ENCODE peak calls at places on chromosome 18, in ten cellular contexts. One of them, this sample, is unnamed. For H3K4me1 and H3K36me3, the result is how much of the 10 kb centered on the place peaks cover.

GRCh38 chr18:10564975-10565773 is 39.3 kb downstream of the NAPG start:
- DNase-seq in fibroblast of lung: no peak
- DNase-seq in IMR-90: no peak
- DNase-seq in heart left ventricle: no peak
- DNase-seq in kidney: no peak
- DNase-seq in GM23338: no peak
- DNase-seq in BE2C: no peak
- DNase-seq in ovary: no peak
- DNase-seq in spleen: no peak
- DNase-seq in thyroid gland: no peak
- DNase-seq in this sample: no peak

GRCh38 chr18:616380-616995 is 19.7 kb downstream of the CLUL1 start:
- DNase-seq in thyroid gland: no peak
- DNase-seq in ovary: no peak
- DNase-seq in kidney: no peak
- DNase-seq in fibroblast of lung: peak
- DNase-seq in GM23338: peak
- DNase-seq in heart left ventricle: no peak
- DNase-seq in IMR-90: peak
- DNase-seq in spleen: no peak
- DNase-seq in BE2C: no peak
- DNase-seq in this sample: no peak

GRCh38 chr18:79554321-79554720 is 125.3 kb upstream of the CTDP1 start:
- DNase-seq in IMR-90: no peak
- DNase-seq in GM23338: no peak
- DNase-seq in heart left ventricle: no peak
- DNase-seq in spleen: no peak
- DNase-seq in thyroid gland: no peak
- DNase-seq in fibroblast of lung: no peak
- DNase-seq in BE2C: no peak
- DNase-seq in kidney: no peak
- DNase-seq in ovary: no peak
- DNase-seq in this sample: peak

GRCh38 chr18:36580266-36580665 is 248.5 kb downstream of the TPGS2 start:
- DNase-seq in ovary: peak
- DNase-seq in heart left ventricle: peak
- DNase-seq in thyroid gland: no peak
- DNase-seq in fibroblast of lung: peak
- DNase-seq in spleen: no peak
- DNase-seq in GM23338: peak
- DNase-seq in BE2C: no peak
- DNase-seq in kidney: no peak
- DNase-seq in IMR-90: peak
- DNase-seq in this sample: no peak

GRCh38 chr18:36412778-36413177 is 115.3 kb downstream of the FHOD3 start:
- DNase-seq in IMR-90: no peak
- DNase-seq in fibroblast of lung: no peak
- DNase-seq in GM23338: peak
- DNase-seq in ovary: no peak
- DNase-seq in spleen: no peak
- DNase-seq in heart left ventricle: no peak
- DNase-seq in thyroid gland: peak
- DNase-seq in kidney: no peak
- DNase-seq in BE2C: peak
- DNase-seq in this sample: peak

GRCh38 chr18:35786359-35787042 is 186.0 kb upstream of the RMP24 start:
- DNase-seq in GM23338: no peak
- DNase-seq in thyroid gland: no peak
- DNase-seq in fibroblast of lung: no peak
- DNase-seq in spleen: no peak
- DNase-seq in BE2C: no peak
- DNase-seq in ovary: no peak
- DNase-seq in IMR-90: no peak
- DNase-seq in kidney: no peak
- DNase-seq in heart left ventricle: no peak
- DNase-seq in this sample: no peak

GRCh38 chr18:35749701-35750100 is 168.2 kb downstream of the GALNT1 start:
- DNase-seq in fibroblast of lung: no peak
- DNase-seq in heart left ventricle: no peak
- DNase-seq in ovary: no peak
- DNase-seq in BE2C: no peak
- DNase-seq in spleen: no peak
- DNase-seq in kidney: no peak
- DNase-seq in GM23338: no peak
- DNase-seq in IMR-90: no peak
- DNase-seq in thyroid gland: no peak
- DNase-seq in this sample: no peak

GRCh38 chr18:44507729-44508325 is 172.9 kb upstream of the SETBP1 start:
- DNase-seq in BE2C: no peak
- DNase-seq in GM23338: no peak
- DNase-seq in ovary: no peak
- DNase-seq in thyroid gland: peak
- DNase-seq in kidney: peak
- DNase-seq in IMR-90: no peak
- DNase-seq in heart left ventricle: peak
- DNase-seq in fibroblast of lung: no peak
- DNase-seq in spleen: peak
- DNase-seq in this sample: peak

GRCh38 chr18:3594760-3595241 is 144.8 kb downstream of the TGIF1 start:
- DNase-seq in ovary: peak
- DNase-seq in thyroid gland: peak
- DNase-seq in spleen: no peak
- DNase-seq in heart left ventricle: no peak
- DNase-seq in BE2C: no peak
- DNase-seq in fibroblast of lung: peak
- DNase-seq in GM23338: no peak
- DNase-seq in IMR-90: peak
- DNase-seq in kidney: no peak
- DNase-seq in this sample: peak

GRCh38 chr18:6487027-6487426 is 72.3 kb upstream of the L3MBTL4 start:
- DNase-seq in IMR-90: no peak
- DNase-seq in BE2C: no peak
- DNase-seq in fibroblast of lung: no peak
- DNase-seq in ovary: no peak
- DNase-seq in GM23338: peak
- DNase-seq in heart left ventricle: no peak
- DNase-seq in thyroid gland: no peak
- DNase-seq in kidney: no peak
- DNase-seq in spleen: no peak
- DNase-seq in this sample: no peak

GRCh38 chr18:73664896-73665295 is 482.7 kb downstream of the FBXO15 start:
- DNase-seq in IMR-90: no peak
- DNase-seq in fibroblast of lung: no peak
- DNase-seq in GM23338: no peak
- DNase-seq in heart left ventricle: no peak
- DNase-seq in ovary: no peak
- DNase-seq in kidney: no peak
- DNase-seq in BE2C: no peak
- DNase-seq in spleen: no peak
- DNase-seq in thyroid gland: no peak
- DNase-seq in this sample: no peak

GRCh38 chr18:73662440-73662839 is 485.2 kb downstream of the FBXO15 start:
- DNase-seq in thyroid gland: no peak
- DNase-seq in GM23338: no peak
- DNase-seq in ovary: no peak
- DNase-seq in IMR-90: no peak
- DNase-seq in BE2C: no peak
- DNase-seq in fibroblast of lung: no peak
- DNase-seq in spleen: no peak
- DNase-seq in heart left ventricle: no peak
- DNase-seq in kidney: no peak
- DNase-seq in this sample: no peak

GRCh38 chr18:73663581-73663980 is 484.1 kb downstream of the FBXO15 start:
- DNase-seq in thyroid gland: no peak
- DNase-seq in heart left ventricle: no peak
- DNase-seq in spleen: no peak
- DNase-seq in ovary: no peak
- DNase-seq in fibroblast of lung: no peak
- DNase-seq in IMR-90: no peak
- DNase-seq in kidney: no peak
- DNase-seq in BE2C: no peak
- DNase-seq in GM23338: no peak
- DNase-seq in this sample: no peak

GRCh38 chr18:73660931-73661330 is 486.7 kb downstream of the FBXO15 start:
- DNase-seq in GM23338: no peak
- DNase-seq in heart left ventricle: no peak
- DNase-seq in spleen: no peak
- DNase-seq in thyroid gland: no peak
- DNase-seq in kidney: no peak
- DNase-seq in ovary: no peak
- DNase-seq in fibroblast of lung: no peak
- DNase-seq in IMR-90: no peak
- DNase-seq in BE2C: no peak
- DNase-seq in this sample: no peak

DNA sequence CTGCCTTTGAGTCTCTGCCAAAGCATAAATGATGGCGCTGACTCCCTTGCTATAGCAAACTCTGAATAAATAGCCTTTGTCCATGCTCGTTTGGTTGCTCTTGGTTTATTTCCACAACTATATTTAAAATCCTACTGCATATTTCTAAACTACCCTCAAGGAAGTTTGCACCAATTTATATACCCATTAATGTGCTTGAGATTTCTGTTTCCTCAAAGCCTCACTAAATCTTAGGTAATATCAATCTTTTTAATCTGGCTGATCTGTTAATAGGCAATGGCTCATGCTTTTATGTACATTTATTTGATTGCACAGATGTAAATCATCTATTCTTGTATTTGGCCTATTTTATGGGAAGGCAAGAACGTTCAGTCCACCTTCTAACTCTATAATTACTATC is 486.2 kb downstream of the FBXO15 start:
- DNase-seq in heart left ventricle: no peak
- DNase-seq in fibroblast of lung: no peak
- DNase-seq in kidney: no peak
- DNase-seq in IMR-90: no peak
- DNase-seq in ovary: no peak
- DNase-seq in GM23338: no peak
- DNase-seq in spleen: no peak
- DNase-seq in BE2C: no peak
- DNase-seq in thyroid gland: no peak
- DNase-seq in this sample: no peak
- H3K4me3 ChIP-seq in heart left ventricle: no peak
- H3K4me3 ChIP-seq in fibroblast of lung: no peak
- H3K4me3 ChIP-seq in kidney: no peak
- H3K4me3 ChIP-seq in IMR-90: no peak
- H3K4me3 ChIP-seq in ovary: no peak
- H3K4me3 ChIP-seq in GM23338: no peak
- H3K4me3 ChIP-seq in spleen: no peak
- H3K4me3 ChIP-seq in BE2C: no peak
- H3K4me3 ChIP-seq in thyroid gland: no peak
- H3K4me3 ChIP-seq in this sample: no peak

GRCh38 chr18:57664600-57665165 is 43.0 kb upstream of the NARS1 start:
- DNase-seq in GM23338: no peak
- DNase-seq in BE2C: no peak
- DNase-seq in spleen: no peak
- DNase-seq in heart left ventricle: no peak
- DNase-seq in kidney: no peak
- DNase-seq in IMR-90: no peak
- DNase-seq in thyroid gland: no peak
- DNase-seq in fibroblast of lung: no peak
- DNase-seq in ovary: no peak
- DNase-seq in this sample: no peak

GRCh38 chr18:57660961-57661360 is 39.3 kb upstream of the NARS1 start:
- DNase-seq in spleen: no peak
- DNase-seq in kidney: no peak
- DNase-seq in IMR-90: peak
- DNase-seq in heart left ventricle: no peak
- DNase-seq in GM23338: no peak
- DNase-seq in fibroblast of lung: peak
- DNase-seq in BE2C: no peak
- DNase-seq in ovary: no peak
- DNase-seq in thyroid gland: no peak
- DNase-seq in this sample: no peak

GRCh38 chr18:57655740-57656139 is 34.1 kb upstream of the NARS1 start:
- DNase-seq in GM23338: no peak
- DNase-seq in IMR-90: no peak
- DNase-seq in spleen: no peak
- DNase-seq in heart left ventricle: no peak
- DNase-seq in thyroid gland: no peak
- DNase-seq in kidney: no peak
- DNase-seq in fibroblast of lung: no peak
- DNase-seq in ovary: no peak
- DNase-seq in BE2C: no peak
- DNase-seq in this sample: no peak

GRCh38 chr18:57657566-57657965 is 35.9 kb upstream of the NARS1 start:
- DNase-seq in kidney: no peak
- DNase-seq in GM23338: no peak
- DNase-seq in thyroid gland: no peak
- DNase-seq in BE2C: no peak
- DNase-seq in IMR-90: no peak
- DNase-seq in heart left ventricle: no peak
- DNase-seq in spleen: no peak
- DNase-seq in fibroblast of lung: peak
- DNase-seq in ovary: no peak
- DNase-seq in this sample: no peak

GRCh38 chr18:57659463-57660102 is 37.9 kb upstream of the NARS1 start:
- DNase-seq in kidney: no peak
- DNase-seq in heart left ventricle: no peak
- DNase-seq in GM23338: no peak
- DNase-seq in BE2C: no peak
- DNase-seq in thyroid gland: no peak
- DNase-seq in IMR-90: peak
- DNase-seq in ovary: no peak
- DNase-seq in spleen: no peak
- DNase-seq in fibroblast of lung: peak
- DNase-seq in this sample: no peak
- H3K4me1 ChIP-seq in kidney: under half
- H3K4me1 ChIP-seq in heart left ventricle: under half
- H3K4me1 ChIP-seq in GM23338: under half
- H3K4me1 ChIP-seq in BE2C: under half
- H3K4me1 ChIP-seq in thyroid gland: under half
- H3K4me1 ChIP-seq in IMR-90: under half
- H3K4me1 ChIP-seq in ovary: under half
- H3K4me1 ChIP-seq in spleen: under half
- H3K4me1 ChIP-seq in fibroblast of lung: under half
- H3K4me1 ChIP-seq in this sample: under half

GRCh38 chr18:50906843-50907242 is 27.9 kb downstream of the ME2 start:
- DNase-seq in thyroid gland: no peak
- DNase-seq in spleen: no peak
- DNase-seq in heart left ventricle: no peak
- DNase-seq in ovary: no peak
- DNase-seq in kidney: no peak
- DNase-seq in fibroblast of lung: no peak
- DNase-seq in GM23338: no peak
- DNase-seq in IMR-90: no peak
- DNase-seq in BE2C: no peak
- DNase-seq in this sample: no peak

GRCh38 chr18:50909261-50909660 is 30.3 kb downstream of the ME2 start:
- DNase-seq in GM23338: no peak
- DNase-seq in fibroblast of lung: no peak
- DNase-seq in heart left ventricle: no peak
- DNase-seq in thyroid gland: no peak
- DNase-seq in spleen: no peak
- DNase-seq in IMR-90: no peak
- DNase-seq in ovary: no peak
- DNase-seq in kidney: no peak
- DNase-seq in BE2C: no peak
- DNase-seq in this sample: no peak
- H3K36me3 ChIP-seq in GM23338: under half
- H3K36me3 ChIP-seq in fibroblast of lung: under half
- H3K36me3 ChIP-seq in heart left ventricle: half or more
- H3K36me3 ChIP-seq in thyroid gland: under half
- H3K36me3 ChIP-seq in spleen: under half
- H3K36me3 ChIP-seq in IMR-90: under half
- H3K36me3 ChIP-seq in ovary: under half
- H3K36me3 ChIP-seq in kidney: under half
- H3K36me3 ChIP-seq in BE2C: under half
- H3K36me3 ChIP-seq in this sample: half or more

GRCh38 chr18:55249572-55249971 is 290.3 kb upstream of the CCDC68 start:
- DNase-seq in IMR-90: no peak
- DNase-seq in thyroid gland: no peak
- DNase-seq in fibroblast of lung: no peak
- DNase-seq in ovary: no peak
- DNase-seq in GM23338: no peak
- DNase-seq in spleen: no peak
- DNase-seq in kidney: no peak
- DNase-seq in BE2C: no peak
- DNase-seq in heart left ventricle: no peak
- DNase-seq in this sample: no peak
- H3K4me3 ChIP-seq in IMR-90: no peak
- H3K4me3 ChIP-seq in thyroid gland: no peak
- H3K4me3 ChIP-seq in fibroblast of lung: no peak
- H3K4me3 ChIP-seq in ovary: no peak
- H3K4me3 ChIP-seq in GM23338: no peak
- H3K4me3 ChIP-seq in spleen: no peak
- H3K4me3 ChIP-seq in kidney: no peak
- H3K4me3 ChIP-seq in BE2C: no peak
- H3K4me3 ChIP-seq in heart left ventricle: no peak
- H3K4me3 ChIP-seq in this sample: no peak

This sample was measured in endodermal cell.